ENCODE peak calls at places on chromosome 2, in five cellular contexts. One of them, this sample, is unnamed.

GRCh38 chr2:205808493-205809121 is 126.3 kb downstream of the NRP2 start:
- DNase-seq in adipocyte: no peak
- DNase-seq in fibroblast of pulmonary artery: no peak
- DNase-seq in A549: no peak
- DNase-seq in fibroblast of lung: peak; percentile 70
- DNase-seq in this sample: no peak

GRCh38 chr2:23926289-23926749 is 604 bp downstream of the ATAD2B start:
- DNase-seq in adipocyte: peak; percentile 69
- DNase-seq in fibroblast of pulmonary artery: no peak
- DNase-seq in A549: peak; percentile 44
- DNase-seq in fibroblast of lung: no peak
- DNase-seq in this sample: peak; percentile 40

GRCh38 chr2:106575955-106576354 is 88.8 kb downstream of the CD8B2 start:
- DNase-seq in adipocyte: peak; percentile 73
- DNase-seq in fibroblast of pulmonary artery: peak; percentile 80
- DNase-seq in A549: no peak
- DNase-seq in fibroblast of lung: peak; percentile 44
- DNase-seq in this sample: no peak

GRCh38 chr2:149828506-149829210 is 241.1 kb upstream of the MMADHC start:
- DNase-seq in adipocyte: no peak
- DNase-seq in fibroblast of pulmonary artery: no peak
- DNase-seq in A549: no peak
- DNase-seq in fibroblast of lung: no peak
- DNase-seq in this sample: no peak

GRCh38 chr2:62304429-62305417 is 108.8 kb downstream of the B3GNT2 start:
- DNase-seq in adipocyte: peak; percentile 42
- DNase-seq in fibroblast of pulmonary artery: peak; percentile 97
- DNase-seq in A549: no peak
- DNase-seq in fibroblast of lung: peak; percentile 86
- DNase-seq in this sample: peak; percentile 85

GRCh38 chr2:12455626-12456025 is 261.1 kb upstream of the TRIB2 start:
- DNase-seq in adipocyte: peak; percentile 59
- DNase-seq in fibroblast of pulmonary artery: peak; percentile 76
- DNase-seq in A549: no peak
- DNase-seq in fibroblast of lung: peak; percentile 78
- DNase-seq in this sample: no peak

GRCh38 chr2:83471708-83472107 is 987.4 kb downstream of the SUCLG1 start:
- DNase-seq in adipocyte: no peak
- DNase-seq in fibroblast of pulmonary artery: no peak
- DNase-seq in A549: no peak
- DNase-seq in fibroblast of lung: no peak
- DNase-seq in this sample: no peak

GRCh38 chr2:67733517-67733916 is 329.3 kb downstream of the C1D start:
- DNase-seq in adipocyte: peak; percentile 22
- DNase-seq in fibroblast of pulmonary artery: peak; percentile 45
- DNase-seq in A549: peak; percentile 21
- DNase-seq in fibroblast of lung: peak; percentile 38
- DNase-seq in this sample: no peak

GRCh38 chr2:28633739-28634138 is 117.9 kb upstream of the PPP1CB start:
- DNase-seq in adipocyte: peak; percentile 64
- DNase-seq in fibroblast of pulmonary artery: peak; percentile 83
- DNase-seq in A549: no peak
- DNase-seq in fibroblast of lung: peak; percentile 79
- DNase-seq in this sample: no peak

GRCh38 chr2:176147790-176148496 is 3.4 kb upstream of the HOXD4 start:
- DNase-seq in adipocyte: no peak
- DNase-seq in fibroblast of pulmonary artery: no peak
- DNase-seq in A549: no peak
- DNase-seq in fibroblast of lung: no peak
- DNase-seq in this sample: no peak

GRCh38 chr2:115976916-115977315 is 1534.5 kb downstream of the DPP10 start:
- DNase-seq in adipocyte: no peak
- DNase-seq in fibroblast of pulmonary artery: no peak
- DNase-seq in A549: no peak
- DNase-seq in fibroblast of lung: no peak
- DNase-seq in this sample: no peak

GRCh38 chr2:175834472-175834871 is 167.6 kb downstream of the LNPK start:
- DNase-seq in adipocyte: no peak
- DNase-seq in fibroblast of pulmonary artery: no peak
- DNase-seq in A549: no peak
- DNase-seq in fibroblast of lung: no peak
- DNase-seq in this sample: no peak

GRCh38 chr2:227260041-227260440 is 65.0 kb upstream of the MFF start:
- DNase-seq in adipocyte: no peak
- DNase-seq in fibroblast of pulmonary artery: no peak
- DNase-seq in A549: no peak
- DNase-seq in fibroblast of lung: no peak
- DNase-seq in this sample: no peak

GRCh38 chr2:137172162-137172561 is 406.8 kb downstream of the THSD7B start:
- DNase-seq in adipocyte: no peak
- DNase-seq in fibroblast of pulmonary artery: no peak
- DNase-seq in A549: no peak
- DNase-seq in fibroblast of lung: no peak
- DNase-seq in this sample: no peak

GRCh38 chr2:180625006-180625844 is 355.2 kb upstream of the UBE2E3 start:
- DNase-seq in adipocyte: peak; percentile 78
- DNase-seq in fibroblast of pulmonary artery: peak; percentile 90
- DNase-seq in A549: no peak
- DNase-seq in fibroblast of lung: peak; percentile 94
- DNase-seq in this sample: no peak

GRCh38 chr2:205060269-205060668 is 515.0 kb downstream of the PARD3B start:
- DNase-seq in adipocyte: peak; percentile 87
- DNase-seq in fibroblast of pulmonary artery: peak; percentile 57
- DNase-seq in A549: peak; percentile 4
- DNase-seq in fibroblast of lung: peak; percentile 33
- DNase-seq in this sample: no peak

GRCh38 chr2:231711677-231712461 is 3.5 kb downstream of the PTMA start:
- DNase-seq in adipocyte: peak; percentile 11
- DNase-seq in fibroblast of pulmonary artery: no peak
- DNase-seq in A549: no peak
- DNase-seq in fibroblast of lung: no peak
- DNase-seq in this sample: no peak

GRCh38 chr2:237738255-237738654 is 60.3 kb upstream of the RBM44 start:
- DNase-seq in adipocyte: no peak
- DNase-seq in fibroblast of pulmonary artery: no peak
- DNase-seq in A549: no peak
- DNase-seq in fibroblast of lung: no peak
- DNase-seq in this sample: no peak

GRCh38 chr2:26585100-26585499 is 56.1 kb downstream of the CIB4 start:
- DNase-seq in adipocyte: no peak
- DNase-seq in fibroblast of pulmonary artery: no peak
- DNase-seq in A549: no peak
- DNase-seq in fibroblast of lung: no peak
- DNase-seq in this sample: no peak

GRCh38 chr2:9703701-9704221 is 73.0 kb upstream of the YWHAQ start:
- DNase-seq in adipocyte: peak; percentile 66
- DNase-seq in fibroblast of pulmonary artery: peak; percentile 78
- DNase-seq in A549: peak; percentile 98
- DNase-seq in fibroblast of lung: peak; percentile 92
- DNase-seq in this sample: no peak

GRCh38 chr2:38581193-38582147 is 21.3 kb downstream of the HNRNPLL start:
- DNase-seq in adipocyte: peak; percentile 92
- DNase-seq in fibroblast of pulmonary artery: peak; percentile 89
- DNase-seq in A549: no peak
- DNase-seq in fibroblast of lung: peak; percentile 89
- DNase-seq in this sample: peak; percentile 81

GRCh38 chr2:61357681-61358080 is 113.2 kb downstream of the USP34 start:
- DNase-seq in adipocyte: peak; percentile 13
- DNase-seq in fibroblast of pulmonary artery: peak; percentile 24
- DNase-seq in A549: no peak
- DNase-seq in fibroblast of lung: peak; percentile 18
- DNase-seq in this sample: no peak

GRCh38 chr2:37781028-37781427 is 109.6 kb upstream of the CDC42EP3 start:
- DNase-seq in adipocyte: peak; percentile 79
- DNase-seq in fibroblast of pulmonary artery: peak; percentile 60
- DNase-seq in A549: peak; percentile 39
- DNase-seq in fibroblast of lung: peak; percentile 59
- DNase-seq in this sample: no peak

GRCh38 chr2:205934443-205934842 is 151.5 kb downstream of the INO80D start:
- DNase-seq in adipocyte: no peak
- DNase-seq in fibroblast of pulmonary artery: peak; percentile 22
- DNase-seq in A549: peak; percentile 31
- DNase-seq in fibroblast of lung: peak; percentile 11
- DNase-seq in this sample: no peak

GRCh38 chr2:33321236-33321731 is 155.2 kb upstream of the RASGRP3 start:
- DNase-seq in adipocyte: peak; percentile 85
- DNase-seq in fibroblast of pulmonary artery: peak; percentile 39
- DNase-seq in A549: no peak
- DNase-seq in fibroblast of lung: peak; percentile 65
- DNase-seq in this sample: peak; percentile 40
- H3K4me3 ChIP-seq in adipocyte: peak overlapping the region; percentile 3
- H3K4me3 ChIP-seq in fibroblast of pulmonary artery: no peak overlapping the region
- H3K4me3 ChIP-seq in A549: no peak overlapping the region
- H3K4me3 ChIP-seq in fibroblast of lung: no peak overlapping the region
- H3K4me3 ChIP-seq in this sample: no peak overlapping the region

DNA sequence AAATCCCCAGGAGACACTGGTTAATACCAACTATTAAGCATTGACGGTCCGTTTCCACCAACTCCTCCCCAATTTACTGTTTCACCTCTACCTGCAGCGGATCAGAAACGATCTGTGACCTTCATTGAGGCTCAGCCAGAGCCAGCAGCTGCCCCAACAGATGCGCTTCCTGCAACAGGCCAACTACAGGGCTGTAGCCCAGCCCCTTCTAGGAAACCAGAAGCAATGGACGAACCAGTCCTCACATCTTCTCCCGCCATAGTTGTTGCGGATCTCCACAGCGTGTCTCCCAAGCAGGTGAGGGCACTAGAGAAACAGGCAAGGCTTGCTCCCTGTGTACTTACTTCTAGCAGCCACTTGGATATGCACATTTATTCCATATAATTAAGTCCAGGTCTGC is 8.5 kb upstream of the RPE start:
- DNase-seq in adipocyte: no peak
- DNase-seq in fibroblast of pulmonary artery: no peak
- DNase-seq in A549: no peak
- DNase-seq in fibroblast of lung: no peak
- DNase-seq in this sample: no peak
- H3K4me3 ChIP-seq in adipocyte: no peak overlapping the region
- H3K4me3 ChIP-seq in fibroblast of pulmonary artery: no peak overlapping the region
- H3K4me3 ChIP-seq in A549: no peak overlapping the region
- H3K4me3 ChIP-seq in fibroblast of lung: no peak overlapping the region
- H3K4me3 ChIP-seq in this sample: no peak overlapping the region

GRCh38 chr2:196177124-196177523 is 5.7 kb upstream of the STK17B start:
- DNase-seq in adipocyte: no peak
- DNase-seq in fibroblast of pulmonary artery: no peak
- DNase-seq in A549: no peak
- DNase-seq in fibroblast of lung: no peak
- DNase-seq in this sample: no peak
- H3K4me3 ChIP-seq in adipocyte: no peak overlapping the region
- H3K4me3 ChIP-seq in fibroblast of pulmonary artery: no peak overlapping the region
- H3K4me3 ChIP-seq in A549: no peak overlapping the region
- H3K4me3 ChIP-seq in fibroblast of lung: no peak overlapping the region
- H3K4me3 ChIP-seq in this sample: peak overlapping the region; percentile 51

GRCh38 chr2:119696494-119697030 is 17.6 kb downstream of the TMEM177 start:
- DNase-seq in adipocyte: no peak
- DNase-seq in fibroblast of pulmonary artery: no peak
- DNase-seq in A549: no peak
- DNase-seq in fibroblast of lung: no peak
- DNase-seq in this sample: no peak
- H3K4me3 ChIP-seq in adipocyte: no peak overlapping the region
- H3K4me3 ChIP-seq in fibroblast of pulmonary artery: no peak overlapping the region
- H3K4me3 ChIP-seq in A549: no peak overlapping the region
- H3K4me3 ChIP-seq in fibroblast of lung: no peak overlapping the region
- H3K4me3 ChIP-seq in this sample: no peak overlapping the region

DNA sequence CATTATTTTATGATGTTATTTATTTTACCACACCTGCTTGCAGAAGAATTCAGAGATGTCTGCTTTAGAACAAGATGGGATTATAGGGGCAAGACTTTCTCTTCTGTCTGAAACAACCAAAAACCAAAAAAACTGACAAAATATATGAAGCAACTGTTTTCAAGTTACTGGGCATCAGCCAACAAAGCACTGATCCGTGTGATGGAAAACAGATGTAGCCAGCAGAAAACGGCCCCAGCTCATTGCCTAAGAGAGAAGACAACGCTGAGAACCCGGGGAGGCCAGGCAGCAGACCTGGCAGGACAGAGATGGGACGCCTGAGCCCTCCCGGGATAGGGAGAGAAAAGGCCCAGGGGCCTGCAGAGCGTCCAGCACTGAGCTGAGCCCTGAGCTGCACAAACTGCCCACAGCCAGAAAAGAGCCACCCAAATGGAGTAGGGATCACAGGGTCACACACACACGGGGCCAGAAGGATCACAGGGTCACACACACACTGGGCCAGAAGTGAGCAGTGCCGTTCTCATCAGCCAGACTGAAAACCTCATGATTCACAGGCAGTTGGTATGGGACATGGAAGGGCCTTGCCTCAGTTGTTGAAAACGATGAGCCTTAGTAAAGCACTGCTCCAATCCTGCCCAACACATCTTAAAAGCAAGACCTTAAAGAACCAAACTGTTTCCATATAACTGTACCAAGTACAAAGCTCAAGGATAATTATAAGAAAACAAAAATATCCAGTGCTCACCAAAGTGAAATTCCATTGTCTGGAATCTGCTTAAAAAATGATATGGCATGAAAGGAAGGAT is 12.1 kb downstream of the PXDN start:
- DNase-seq in adipocyte: peak; percentile 97
- DNase-seq in fibroblast of pulmonary artery: peak; percentile 93
- DNase-seq in A549: no peak
- DNase-seq in fibroblast of lung: peak; percentile 95
- DNase-seq in this sample: no peak
- H3K4me3 ChIP-seq in adipocyte: peak overlapping the region; percentile 53
- H3K4me3 ChIP-seq in fibroblast of pulmonary artery: no peak overlapping the region
- H3K4me3 ChIP-seq in A549: no peak overlapping the region
- H3K4me3 ChIP-seq in fibroblast of lung: no peak overlapping the region
- H3K4me3 ChIP-seq in this sample: no peak overlapping the region

GRCh38 chr2:134290363-134290762 is 36.5 kb downstream of the MGAT5 start:
- DNase-seq in adipocyte: no peak
- DNase-seq in fibroblast of pulmonary artery: no peak
- DNase-seq in A549: no peak
- DNase-seq in fibroblast of lung: no peak
- DNase-seq in this sample: no peak
- H3K4me3 ChIP-seq in adipocyte: no peak overlapping the region
- H3K4me3 ChIP-seq in fibroblast of pulmonary artery: no peak overlapping the region
- H3K4me3 ChIP-seq in A549: no peak overlapping the region
- H3K4me3 ChIP-seq in fibroblast of lung: no peak overlapping the region
- H3K4me3 ChIP-seq in this sample: no peak overlapping the region

GRCh38 chr2:46335966-46336436 is 38.8 kb downstream of the EPAS1 start:
- DNase-seq in adipocyte: no peak
- DNase-seq in fibroblast of pulmonary artery: no peak
- DNase-seq in A549: peak; percentile 47
- DNase-seq in fibroblast of lung: no peak
- DNase-seq in this sample: no peak
- H3K4me3 ChIP-seq in adipocyte: peak overlapping the region; percentile 78
- H3K4me3 ChIP-seq in fibroblast of pulmonary artery: peak overlapping the region; percentile 42
- H3K4me3 ChIP-seq in A549: peak overlapping the region; percentile 37
- H3K4me3 ChIP-seq in fibroblast of lung: peak overlapping the region; percentile 57
- H3K4me3 ChIP-seq in this sample: no peak overlapping the region